ENCODE peak calls at places on chromosome 20, in five cellular contexts. S is cardiac fibroblast; T is AG09319; A is anterior cingulate cortex; B is CD4-positive, alpha-beta T cell. O is an unnamed sample.

GRCh38 chr20:59122377-59122932 is 41.2 kb upstream of the ZNF831 start:
- DNase-seq in S (no peak), T (no peak), A (no peak), B (no peak), O (no peak)

GRCh38 chr20:57451759-57452661 is 60.8 kb downstream of the RBM38 start:
- DNase-seq in S (no peak), T (no peak), A (no peak), B (no peak), O (no peak)

GRCh38 chr20:62416651-62417637 is 9.9 kb upstream of the CABLES2 start:
- DNase-seq in S (no peak), T (no peak), A (no peak), B (no peak), O (no peak)

GRCh38 chr20:35091808-35092523 is 641 bp downstream of the TRPC4AP start:
- DNase-seq in S (no peak), T (no peak), A (no peak), B (no peak), O (no peak)

GRCh38 chr20:62195072-62195400 is 12.2 kb downstream of the MTG2 start:
- DNase-seq in S (no peak), T (no peak), A (no peak), B (no peak), O (no peak)

GRCh38 chr20:32842688-32843524 is 15.8 kb upstream of the EFCAB8 start:
- DNase-seq in S (no peak), T (no peak), A (no peak), B (no peak), O (no peak)

GRCh38 chr20:25057234-25058050 is 497 bp downstream of the ACSS1 start:
- DNase-seq in S (peak; percentile 62), T (no peak), A (peak; percentile 76), B (peak; percentile 60), O (no peak)

GRCh38 chr20:19193349-19193748 is 19.1 kb upstream of the SLC24A3 start:
- DNase-seq in S (no peak), T (no peak), A (no peak), B (no peak), O (no peak)

GRCh38 chr20:22490287-22491187 is 93.8 kb downstream of the FOXA2 start:
- DNase-seq in S (no peak), T (no peak), A (no peak), B (no peak), O (no peak)